ENCODE peak calls at places on chromosome 9, in seven cellular contexts. One of them, this sample, is unnamed.

GRCh38 chr9:81146684-81147337 is 542.5 kb downstream of the TLE1 start:
- DNase-seq in kidney epithelial cell: peak; percentile 56
- DNase-seq in dorsolateral prefrontal cortex: no peak
- DNase-seq in PC-3: peak; percentile 85
- DNase-seq in Caco-2: no peak
- DNase-seq in left ventricle myocardium inferior: no peak
- DNase-seq in brain microvascular endothelial cell: no peak
- DNase-seq in this sample: no peak

GRCh38 chr9:2725126-2725525 is 7.8 kb downstream of the KCNV2 start:
- DNase-seq in kidney epithelial cell: peak; percentile 47
- DNase-seq in dorsolateral prefrontal cortex: no peak
- DNase-seq in PC-3: no peak
- DNase-seq in Caco-2: no peak
- DNase-seq in left ventricle myocardium inferior: no peak
- DNase-seq in brain microvascular endothelial cell: no peak
- DNase-seq in this sample: no peak

GRCh38 chr9:35683323-35683722 is 6.4 kb downstream of the TPM2 start:
- DNase-seq in kidney epithelial cell: no peak
- DNase-seq in dorsolateral prefrontal cortex: no peak
- DNase-seq in PC-3: no peak
- DNase-seq in Caco-2: no peak
- DNase-seq in left ventricle myocardium inferior: no peak
- DNase-seq in brain microvascular endothelial cell: no peak
- DNase-seq in this sample: no peak

GRCh38 chr9:36041491-36041890 is 4.8 kb downstream of the RECK start:
- DNase-seq in kidney epithelial cell: no peak
- DNase-seq in dorsolateral prefrontal cortex: no peak
- DNase-seq in PC-3: no peak
- DNase-seq in Caco-2: no peak
- DNase-seq in left ventricle myocardium inferior: no peak
- DNase-seq in brain microvascular endothelial cell: no peak
- DNase-seq in this sample: peak; percentile 16

GRCh38 chr9:118170032-118170955 is 466.1 kb downstream of the TLR4 start:
- DNase-seq in kidney epithelial cell: peak; percentile 14
- DNase-seq in dorsolateral prefrontal cortex: peak; percentile 63
- DNase-seq in PC-3: peak; percentile 31
- DNase-seq in Caco-2: peak; percentile 51
- DNase-seq in left ventricle myocardium inferior: no peak
- DNase-seq in brain microvascular endothelial cell: peak; percentile 43
- DNase-seq in this sample: peak; percentile 16

GRCh38 chr9:136484153-136485048 is 1.6 kb upstream of the SEC16A start:
- DNase-seq in kidney epithelial cell: no peak
- DNase-seq in dorsolateral prefrontal cortex: no peak
- DNase-seq in PC-3: peak; percentile 69
- DNase-seq in Caco-2: peak; percentile 69
- DNase-seq in left ventricle myocardium inferior: no peak
- DNase-seq in brain microvascular endothelial cell: no peak
- DNase-seq in this sample: no peak

GRCh38 chr9:86649913-86650312 is 295.7 kb upstream of the TUT7 start:
- DNase-seq in kidney epithelial cell: no peak
- DNase-seq in dorsolateral prefrontal cortex: no peak
- DNase-seq in PC-3: no peak
- DNase-seq in Caco-2: no peak
- DNase-seq in left ventricle myocardium inferior: no peak
- DNase-seq in brain microvascular endothelial cell: no peak
- DNase-seq in this sample: no peak

GRCh38 chr9:129437626-129438323 is 183.1 kb downstream of the C9orf50 start:
- DNase-seq in kidney epithelial cell: no peak
- DNase-seq in dorsolateral prefrontal cortex: no peak
- DNase-seq in PC-3: no peak
- DNase-seq in Caco-2: no peak
- DNase-seq in left ventricle myocardium inferior: no peak
- DNase-seq in brain microvascular endothelial cell: no peak
- DNase-seq in this sample: no peak

GRCh38 chr9:22238809-22239684 is 207.6 kb upstream of the DMRTA1 start:
- DNase-seq in kidney epithelial cell: no peak
- DNase-seq in dorsolateral prefrontal cortex: no peak
- DNase-seq in PC-3: peak; percentile 51
- DNase-seq in Caco-2: no peak
- DNase-seq in left ventricle myocardium inferior: no peak
- DNase-seq in brain microvascular endothelial cell: peak; percentile 29
- DNase-seq in this sample: peak; percentile 75

GRCh38 chr9:38066907-38067610 is 2.0 kb downstream of the SHB start:
- DNase-seq in kidney epithelial cell: no peak
- DNase-seq in dorsolateral prefrontal cortex: peak; percentile 39
- DNase-seq in PC-3: peak; percentile 16
- DNase-seq in Caco-2: no peak
- DNase-seq in left ventricle myocardium inferior: peak; percentile 53
- DNase-seq in brain microvascular endothelial cell: no peak
- DNase-seq in this sample: no peak

GRCh38 chr9:101375546-101375945 is 9.3 kb downstream of the BAAT start:
- DNase-seq in kidney epithelial cell: no peak
- DNase-seq in dorsolateral prefrontal cortex: peak; percentile 19
- DNase-seq in PC-3: no peak
- DNase-seq in Caco-2: no peak
- DNase-seq in left ventricle myocardium inferior: no peak
- DNase-seq in brain microvascular endothelial cell: no peak
- DNase-seq in this sample: no peak

GRCh38 chr9:116844621-116845020 is 157.5 kb downstream of the TRIM32 start:
- DNase-seq in kidney epithelial cell: no peak
- DNase-seq in dorsolateral prefrontal cortex: no peak
- DNase-seq in PC-3: no peak
- DNase-seq in Caco-2: no peak
- DNase-seq in left ventricle myocardium inferior: no peak
- DNase-seq in brain microvascular endothelial cell: no peak
- DNase-seq in this sample: no peak

GRCh38 chr9:110148384-110148783 is 59.6 kb downstream of the C9orf152 start:
- DNase-seq in kidney epithelial cell: no peak
- DNase-seq in dorsolateral prefrontal cortex: no peak
- DNase-seq in PC-3: no peak
- DNase-seq in Caco-2: no peak
- DNase-seq in left ventricle myocardium inferior: no peak
- DNase-seq in brain microvascular endothelial cell: no peak
- DNase-seq in this sample: peak; percentile 89

GRCh38 chr9:32571969-32572899 is 725 bp downstream of the NDUFB6 start:
- DNase-seq in kidney epithelial cell: peak; percentile 67
- DNase-seq in dorsolateral prefrontal cortex: peak; percentile 62
- DNase-seq in PC-3: peak; percentile 70
- DNase-seq in Caco-2: peak; percentile 78
- DNase-seq in left ventricle myocardium inferior: peak; percentile 58
- DNase-seq in brain microvascular endothelial cell: peak; percentile 83
- DNase-seq in this sample: peak; percentile 87

DNA sequence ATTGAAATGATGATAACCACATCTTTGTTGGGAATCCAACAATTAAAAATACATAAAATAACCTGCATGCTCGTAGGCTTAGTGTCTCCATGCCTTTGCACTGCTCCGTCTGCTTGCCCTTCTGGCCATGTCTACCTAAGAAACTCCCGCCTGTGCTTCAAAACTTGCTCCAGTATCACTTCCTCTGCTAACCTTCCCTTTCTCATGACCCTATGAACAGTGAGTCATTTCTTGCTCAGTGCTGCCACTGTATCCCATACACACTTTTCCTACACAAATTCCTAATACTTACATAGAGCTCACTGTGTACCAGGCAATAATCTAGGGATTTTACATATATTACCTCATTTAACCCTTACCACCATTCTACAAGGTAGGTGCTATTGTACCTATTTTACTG is 33.5 kb downstream of the TMEM245 start:
- DNase-seq in kidney epithelial cell: no peak
- DNase-seq in dorsolateral prefrontal cortex: no peak
- DNase-seq in PC-3: peak; percentile 40
- DNase-seq in Caco-2: no peak
- DNase-seq in left ventricle myocardium inferior: no peak
- DNase-seq in brain microvascular endothelial cell: peak; percentile 54
- DNase-seq in this sample: no peak
- TF ChIP-seq CTCF in kidney epithelial cell: no peak
- TF ChIP-seq CTCF in dorsolateral prefrontal cortex: no peak
- TF ChIP-seq CTCF in PC-3: no peak
- TF ChIP-seq CTCF in Caco-2: peak; percentile 3
- TF ChIP-seq CTCF in left ventricle myocardium inferior: no peak
- TF ChIP-seq CTCF in brain microvascular endothelial cell: peak; percentile 35
- TF ChIP-seq CTCF in this sample: no peak

DNA sequence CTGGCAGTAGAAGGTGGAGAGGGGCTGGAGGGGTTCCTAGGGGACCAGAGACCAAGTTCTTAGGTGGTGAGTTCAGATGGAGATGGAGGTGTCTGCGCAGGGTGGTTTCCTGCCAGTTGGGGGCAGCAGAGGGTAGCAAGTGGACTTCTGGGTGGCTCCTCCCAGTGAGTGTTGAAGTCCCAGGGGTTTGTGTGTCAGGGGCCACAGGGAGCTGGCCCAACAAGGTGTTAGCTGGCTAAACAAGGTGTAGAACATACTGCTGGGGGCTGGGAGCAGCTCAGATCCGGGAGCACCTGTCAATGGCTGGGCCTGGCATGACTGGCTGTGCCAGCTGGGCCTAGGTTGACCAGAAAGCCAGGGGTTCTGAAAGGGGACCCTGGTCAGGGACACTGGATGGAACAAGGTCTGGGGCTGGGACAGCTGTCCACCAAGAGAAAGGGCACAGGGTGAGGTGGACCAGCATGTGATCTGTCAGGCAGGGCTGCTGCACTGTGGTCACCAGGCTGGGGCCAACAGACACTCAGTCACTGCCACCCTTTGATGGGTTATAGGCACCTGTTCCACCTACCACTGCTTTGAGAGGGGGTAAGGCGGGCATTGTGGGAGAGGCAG is 35.6 kb downstream of the DAB2IP start:
- DNase-seq in kidney epithelial cell: no peak
- DNase-seq in dorsolateral prefrontal cortex: peak; percentile 72
- DNase-seq in PC-3: peak; percentile 71
- DNase-seq in Caco-2: peak; percentile 80
- DNase-seq in left ventricle myocardium inferior: peak; percentile 74
- DNase-seq in brain microvascular endothelial cell: peak; percentile 71
- DNase-seq in this sample: peak; percentile 83
- TF ChIP-seq CTCF in kidney epithelial cell: peak; percentile 95
- TF ChIP-seq CTCF in dorsolateral prefrontal cortex: peak; percentile 84
- TF ChIP-seq CTCF in PC-3: peak; percentile 82
- TF ChIP-seq CTCF in Caco-2: peak; percentile 90
- TF ChIP-seq CTCF in left ventricle myocardium inferior: peak; percentile 90
- TF ChIP-seq CTCF in brain microvascular endothelial cell: peak; percentile 97
- TF ChIP-seq CTCF in this sample: peak; percentile 97

DNA sequence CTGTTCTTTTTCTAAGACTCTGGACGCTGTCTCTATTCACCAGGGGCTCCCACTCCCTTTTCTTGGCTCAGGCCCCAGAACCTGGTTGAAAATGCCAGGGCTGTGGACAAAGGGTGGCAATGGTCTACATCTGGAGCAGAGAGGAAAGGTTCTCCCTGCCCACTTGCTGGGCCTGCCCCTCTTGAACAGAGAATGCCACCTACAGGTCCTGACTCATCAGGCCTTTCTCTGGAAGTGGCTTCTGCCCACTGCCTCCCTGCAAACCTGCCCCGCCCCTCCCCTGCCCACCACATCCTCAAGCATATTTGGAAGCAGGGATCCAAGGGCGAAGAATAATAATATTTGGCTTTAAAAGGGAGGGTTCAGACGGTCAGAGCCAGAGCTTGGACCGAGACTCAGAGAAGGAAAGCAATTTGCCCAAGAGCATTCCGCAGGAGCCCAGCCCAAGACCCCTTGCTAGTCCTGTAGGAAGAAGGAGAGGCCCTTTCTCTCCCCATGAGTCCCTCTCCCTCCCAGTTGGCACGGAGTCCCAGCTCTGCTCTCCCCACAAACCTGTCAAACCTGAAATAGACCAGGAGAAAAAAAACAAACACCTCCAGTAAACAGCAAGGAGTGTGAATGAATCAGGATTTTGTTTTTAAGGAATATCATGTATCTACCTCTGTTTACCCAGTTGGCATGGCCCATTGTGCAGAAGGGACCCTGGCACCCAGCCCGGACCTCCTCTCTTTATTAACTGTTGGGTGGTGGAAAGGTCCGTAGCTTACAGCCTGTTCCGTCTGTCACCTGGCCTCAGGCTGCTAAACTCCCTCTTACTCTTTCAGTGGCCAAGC is 37.8 kb upstream of the STXBP1 start:
- DNase-seq in kidney epithelial cell: no peak
- DNase-seq in dorsolateral prefrontal cortex: no peak
- DNase-seq in PC-3: peak; percentile 93
- DNase-seq in Caco-2: no peak
- DNase-seq in left ventricle myocardium inferior: no peak
- DNase-seq in brain microvascular endothelial cell: no peak
- DNase-seq in this sample: no peak
- TF ChIP-seq CTCF in kidney epithelial cell: peak; percentile 5
- TF ChIP-seq CTCF in dorsolateral prefrontal cortex: no peak
- TF ChIP-seq CTCF in PC-3: no peak
- TF ChIP-seq CTCF in Caco-2: no peak
- TF ChIP-seq CTCF in left ventricle myocardium inferior: peak; percentile 10
- TF ChIP-seq CTCF in brain microvascular endothelial cell: no peak
- TF ChIP-seq CTCF in this sample: no peak

DNA sequence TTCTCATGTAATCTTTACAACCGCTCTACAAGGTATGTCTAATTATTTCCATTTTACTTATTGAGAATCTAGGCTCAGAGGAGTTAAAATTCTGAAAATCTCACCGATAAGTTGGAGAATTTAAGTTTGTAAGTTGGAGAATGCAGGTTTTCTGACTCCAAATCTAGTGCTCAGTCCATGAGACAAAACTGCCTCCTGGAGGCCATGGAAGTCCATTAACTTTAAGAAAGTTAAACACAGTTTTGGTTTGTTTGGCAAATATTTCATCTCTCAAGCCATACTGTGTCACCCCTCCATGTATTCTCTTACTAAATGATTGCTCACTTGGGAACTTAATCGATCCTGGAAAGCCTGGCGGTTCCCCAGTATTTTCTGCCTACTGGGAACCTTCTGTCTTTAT is 52.6 kb downstream of the INIP start:
- DNase-seq in kidney epithelial cell: no peak
- DNase-seq in dorsolateral prefrontal cortex: no peak
- DNase-seq in PC-3: peak; percentile 40
- DNase-seq in Caco-2: no peak
- DNase-seq in left ventricle myocardium inferior: no peak
- DNase-seq in brain microvascular endothelial cell: no peak
- DNase-seq in this sample: no peak
- TF ChIP-seq CTCF in kidney epithelial cell: no peak
- TF ChIP-seq CTCF in dorsolateral prefrontal cortex: peak; percentile 25
- TF ChIP-seq CTCF in PC-3: peak; percentile 52
- TF ChIP-seq CTCF in Caco-2: peak; percentile 27
- TF ChIP-seq CTCF in left ventricle myocardium inferior: peak; percentile 21
- TF ChIP-seq CTCF in brain microvascular endothelial cell: peak; percentile 33
- TF ChIP-seq CTCF in this sample: peak; percentile 45

DNA sequence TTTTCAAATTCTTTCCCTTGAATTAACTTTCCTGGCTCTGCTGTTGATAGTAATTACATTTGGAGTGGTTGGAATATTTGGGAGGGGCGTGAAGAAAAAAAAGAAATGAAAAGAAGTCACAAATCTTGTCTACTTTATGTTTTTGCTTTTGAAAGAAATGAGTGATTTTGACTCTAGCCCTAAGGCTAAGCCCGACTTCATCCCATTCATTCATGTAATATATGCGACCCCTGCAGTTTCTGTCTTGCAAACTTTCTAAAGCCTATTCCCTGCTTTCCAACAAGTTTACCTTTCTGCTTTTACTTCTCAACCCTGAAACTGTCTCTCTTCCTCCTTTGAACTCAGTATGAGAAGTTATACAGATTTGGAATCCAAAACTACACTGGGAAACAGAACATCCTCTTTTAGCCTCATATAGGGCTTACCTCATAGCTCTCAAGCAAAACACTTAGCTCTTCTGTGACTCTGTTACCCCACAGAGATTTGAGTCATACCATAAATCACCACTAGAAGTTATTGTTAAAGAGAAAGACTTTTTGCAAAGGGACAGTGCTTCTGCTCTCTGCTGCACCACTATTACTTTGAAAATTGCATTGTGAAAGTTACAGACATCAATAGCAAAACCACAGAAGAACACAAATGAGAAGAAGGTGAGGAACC is 1.6 kb downstream of the CFAP95 start:
- DNase-seq in kidney epithelial cell: no peak
- DNase-seq in dorsolateral prefrontal cortex: no peak
- DNase-seq in PC-3: no peak
- DNase-seq in Caco-2: no peak
- DNase-seq in left ventricle myocardium inferior: no peak
- DNase-seq in brain microvascular endothelial cell: no peak
- DNase-seq in this sample: no peak
- TF ChIP-seq CTCF in kidney epithelial cell: no peak
- TF ChIP-seq CTCF in dorsolateral prefrontal cortex: no peak
- TF ChIP-seq CTCF in PC-3: no peak
- TF ChIP-seq CTCF in Caco-2: peak; percentile 0
- TF ChIP-seq CTCF in left ventricle myocardium inferior: no peak
- TF ChIP-seq CTCF in brain microvascular endothelial cell: no peak
- TF ChIP-seq CTCF in this sample: no peak